ENCODE peak calls at places on chromosomes 2 and 18, in six cellular contexts. I is stimulated activated CD8-positive, alpha-beta memory T cell treated with anti-CD3 and anti-CD28 coated beads, Interleukin-2, amount 100 ng/mL, for 1 hour; V is anterior cingulate cortex; H is left cardiac atrium; F is NCI-H460; L is heart right ventricle. S is an unnamed sample.
A peak's percentile ranks its signal among the peaks of the same experiment; 100 is the strongest.

GRCh38 chr2:172253190-172254052 is 150.7 kb upstream of the DLX2 start:
- DNase-seq in L (no peak), V (no peak), I (peak; percentile 58), H (peak; percentile 62), F (peak; percentile 95), S (no peak)

GRCh38 chr2:32068-32467 is 14.2 kb downstream of the FAM110C start:
- DNase-seq in V (no peak), H (no peak), L (no peak), I (no peak), F (no peak), S (no peak)

GRCh38 chr2:120299024-120299423 is 46.4 kb downstream of the RALB start:
- DNase-seq in L (no peak), F (no peak), V (no peak), H (no peak), I (no peak), S (no peak)

GRCh38 chr2:132929786-132930185 is 259.8 kb upstream of the LYPD1 start:
- DNase-seq in V (no peak), H (no peak), F (no peak), L (no peak), I (no peak), S (no peak)

GRCh38 chr18:9273221-9273620 is 61.4 kb upstream of the TWSG1 start:
- DNase-seq in F (no peak), I (no peak), V (no peak), H (no peak), L (no peak), S (no peak)

GRCh38 chr2:140416577-140416976 is 1636.4 kb upstream of the NXPH2 start:
- DNase-seq in V (no peak), H (no peak), L (no peak), F (no peak), I (no peak), S (no peak)

GRCh38 chr2:1051075-1051474 is 100.4 kb downstream of the SNTG2 start:
- DNase-seq in V (no peak), L (no peak), I (no peak), H (no peak), F (peak; percentile 6), S (no peak)

GRCh38 chr2:30145826-30146336 is 926 bp upstream of the YPEL5 start:
- DNase-seq in H (no peak), L (no peak), I (no peak), V (no peak), F (no peak), S (no peak)

GRCh38 chr2:130372055-130372832 is 16.4 kb downstream of the PTPN18 start:
- DNase-seq in F (peak; percentile 86), V (peak; percentile 87), H (peak; percentile 93), L (peak; percentile 95), I (peak; percentile 42), S (peak; percentile 95)

GRCh38 chr2:222290691-222291484 is 7.9 kb downstream of the PAX3 start:
- DNase-seq in H (no peak), I (no peak), L (no peak), V (no peak), F (no peak), S (no peak)

GRCh38 chr2:239927424-239927981 is 97.6 kb downstream of the NDUFA10 start:
- DNase-seq in I (no peak), L (no peak), V (peak; percentile 64), H (no peak), F (peak; percentile 87), S (peak; percentile 59)

GRCh38 chr2:222859786-222860726 is 780 bp upstream of the ACSL3 start:
- DNase-seq in F (peak; percentile 63), H (peak; percentile 70), L (peak; percentile 46), I (no peak), V (no peak), S (peak; percentile 56)

GRCh38 chr2:227828385-227828990 is 14.8 kb downstream of the CCL20 start:
- DNase-seq in H (no peak), F (no peak), L (no peak), V (no peak), I (no peak), S (no peak)

GRCh38 chr2:164599954-164600589 is 21.2 kb downstream of the GRB14 start:
- DNase-seq in H (no peak), V (no peak), L (no peak), F (peak; percentile 76), I (no peak), S (no peak)

GRCh38 chr2:63023444-63023843 is 27.2 kb upstream of the OTX1 start:
- DNase-seq in V (no peak), I (no peak), F (peak; percentile 36), H (no peak), L (no peak), S (no peak)

GRCh38 chr18:48918660-48919415 is 31.9 kb downstream of the SMAD7 start:
- DNase-seq in H (peak; percentile 18), I (no peak), V (no peak), L (no peak), F (no peak), S (no peak)

GRCh38 chr2:175400975-175401374 is 219.5 kb upstream of the ATP5MC3 start:
- DNase-seq in F (no peak), I (no peak), H (no peak), L (no peak), V (no peak), S (no peak)

GRCh38 chr2:127641846-127642510 is 4.0 kb upstream of the GPR17 start:
- DNase-seq in H (no peak), V (no peak), I (peak; percentile 6), L (peak; percentile 20), F (no peak), S (no peak)

GRCh38 chr2:45793998-45794720 is 142.7 kb downstream of the PRKCE start:
- DNase-seq in I (no peak), H (peak; percentile 40), F (no peak), V (no peak), L (no peak), S (no peak)

GRCh38 chr2:226489765-226490164 is 309.9 kb downstream of the IRS1 start:
- DNase-seq in I (no peak), F (peak; percentile 63), L (no peak), H (no peak), V (no peak), S (no peak)

GRCh38 chr2:1745171-1746023 is 1.1 kb upstream of the PXDN start:
- DNase-seq in H (peak; percentile 19), L (peak; percentile 30), V (no peak), I (no peak), F (no peak), S (no peak)

GRCh38 chr18:32911660-32912284 is 138.9 kb upstream of the KLHL14 start:
- DNase-seq in I (no peak), L (no peak), H (no peak), V (no peak), F (no peak), S (no peak)

GRCh38 chr18:13272411-13272810 is 53.9 kb downstream of the LDLRAD4 start:
- DNase-seq in V (no peak), H (peak; percentile 64), F (no peak), L (peak; percentile 56), I (no peak), S (no peak)

GRCh38 chr2:18998492-18998891 is 359.9 kb downstream of the OSR1 start:
- DNase-seq in L (no peak), F (no peak), H (no peak), I (no peak), V (no peak), S (no peak)

GRCh38 chr2:207768168-207768890 is 1.4 kb downstream of the FZD5 start:
- DNase-seq in F (peak; percentile 16), H (peak; percentile 60), L (peak; percentile 36), I (no peak), V (peak; percentile 48), S (peak; percentile 72)

GRCh38 chr2:44975571-44976450 is 33.4 kb downstream of the SIX2 start:
- DNase-seq in H (no peak), F (no peak), L (no peak), I (no peak), V (no peak), S (no peak)

GRCh38 chr2:218074031-218074430 is 5.0 kb downstream of the RUFY4 start:
- DNase-seq in V (no peak), H (no peak), I (no peak), L (no peak), F (peak; percentile 20), S (peak; percentile 69)

GRCh38 chr2:219020604-219021365 is 20.5 kb downstream of the CFAP65 start:
- DNase-seq in F (no peak), H (no peak), L (no peak), I (no peak), V (no peak), S (no peak)

GRCh38 chr2:202035089-202035940 is 1.7 kb downstream of the FZD7 start:
- DNase-seq in F (no peak), L (peak; percentile 71), I (no peak), H (peak; percentile 78), V (peak; percentile 14), S (peak; percentile 70)

GRCh38 chr2:142682528-142682927 is 194.9 kb upstream of the KYNU start:
- DNase-seq in V (no peak), F (peak; percentile 58), H (no peak), I (no peak), L (no peak), S (no peak)

GRCh38 chr2:68753318-68753717 is 18.7 kb downstream of the ARHGAP25 start:
- DNase-seq in I (no peak), V (no peak), F (no peak), H (no peak), L (no peak), S (no peak)

GRCh38 chr18:23227729-23228075 is 92.4 kb downstream of the CABLES1 start:
- DNase-seq in F (no peak), V (no peak), H (no peak), I (no peak), L (no peak), S (no peak)

S was measured in lower lobe of right lung.